ENCODE peak calls at places on chromosomes 16 and 17, in nine cellular contexts. D, P, J, E, Y, A, K, B and V are unnamed samples.

GRCh38 chr16:67137605-67138004 is 13.2 kb downstream of the B3GNT9 start:
- DNase-seq in D (no peak), P (no peak), J (no peak), E (peak), Y (no peak), A (no peak), K (no peak), B (no peak), V (no peak)

GRCh38 chr16:66408181-66409048 is 18.7 kb upstream of the BEAN1 start:
- DNase-seq in D (no peak), P (peak), J (no peak), E (peak), Y (no peak), A (no peak), K (no peak), B (no peak), V (peak)

GRCh38 chr16:57310801-57311200 is 26.3 kb upstream of the PLLP start:
- DNase-seq in D (no peak), P (no peak), J (no peak), E (no peak), Y (no peak), A (no peak), K (no peak), B (no peak), V (no peak)

GRCh38 chr17:1592751-1593629 is 30.4 kb upstream of the PITPNA start:
- DNase-seq in D (peak), P (no peak), J (peak), E (no peak), Y (no peak), A (no peak), K (no peak), B (no peak), V (no peak)

GRCh38 chr16:426115-426905 is 861 bp downstream of the RAB11FIP3 start:
- DNase-seq in D (peak), P (no peak), J (peak), E (peak), Y (no peak), A (no peak), K (no peak), B (no peak), V (no peak)

GRCh38 chr17:76915840-76916510 is 47.8 kb downstream of the MGAT5B start:
- DNase-seq in D (no peak), P (no peak), J (no peak), E (no peak), Y (no peak), A (no peak), K (no peak), B (no peak), V (no peak)

GRCh38 chr16:56275801-56276200 is 84.5 kb downstream of the GNAO1 start:
- DNase-seq in D (no peak), P (no peak), J (no peak), E (no peak), Y (no peak), A (no peak), K (no peak), B (no peak), V (no peak)

GRCh38 chr17:72822358-72823023 is 270.0 kb downstream of the SLC39A11 start:
- DNase-seq in D (no peak), P (no peak), J (no peak), E (no peak), Y (no peak), A (no peak), K (no peak), B (no peak), V (no peak)

GRCh38 chr17:12256380-12256995 is 235.8 kb downstream of the MAP2K4 start:
- DNase-seq in D (peak), P (peak), J (peak), E (peak), Y (no peak), A (peak), K (peak), B (no peak), V (peak)

GRCh38 chr16:42069-42457 is 11.3 kb downstream of the POLR3K start:
- DNase-seq in D (no peak), P (no peak), J (no peak), E (no peak), Y (no peak), A (no peak), K (no peak), B (no peak), V (no peak)

GRCh38 chr16:27317738-27318398 is 4.1 kb downstream of the IL4R start:
- DNase-seq in D (no peak), P (no peak), J (no peak), E (no peak), Y (no peak), A (no peak), K (no peak), B (no peak), V (no peak)

GRCh38 chr17:78903101-78903779 is at the start of gene CEP295NL:
- DNase-seq in D (peak), P (no peak), J (peak), E (no peak), Y (peak), A (peak), K (no peak), B (no peak), V (no peak)

GRCh38 chr16:81376880-81377279 is 62.1 kb downstream of the GAN start:
- DNase-seq in D (no peak), P (no peak), J (peak), E (no peak), Y (no peak), A (no peak), K (no peak), B (no peak), V (no peak)

GRCh38 chr16:82177555-82177954 is 7.5 kb upstream of the MPHOSPH6 start:
- DNase-seq in D (no peak), P (no peak), J (no peak), E (no peak), Y (no peak), A (no peak), K (no peak), B (no peak), V (no peak)

GRCh38 chr17:2033128-2033527 is 3.2 kb downstream of the DPH1 start:
- DNase-seq in D (no peak), P (no peak), J (no peak), E (no peak), Y (no peak), A (no peak), K (no peak), B (no peak), V (no peak)

GRCh38 chr16:82061861-82062525 is 26.9 kb downstream of the HSD17B2 start:
- DNase-seq in D (peak), P (peak), J (peak), E (peak), Y (no peak), A (no peak), K (no peak), B (no peak), V (no peak)

GRCh38 chr17:48522031-48522593 is 8.7 kb downstream of the HOXB1 start:
- DNase-seq in D (peak), P (no peak), J (no peak), E (peak), Y (no peak), A (no peak), K (no peak), B (no peak), V (no peak)

GRCh38 chr17:55420067-55420775 is 1.4 kb downstream of the MMD start:
- DNase-seq in D (no peak), P (peak), J (peak), E (no peak), Y (no peak), A (no peak), K (no peak), B (no peak), V (no peak)

GRCh38 chr17:57442401-57442823 is 186.1 kb downstream of the MSI2 start:
- DNase-seq in D (peak), P (no peak), J (no peak), E (peak), Y (no peak), A (no peak), K (no peak), B (no peak), V (no peak)

GRCh38 chr17:73341350-73342056 is 29.7 kb upstream of the CDC42EP4 start:
- DNase-seq in D (peak), P (no peak), J (no peak), E (no peak), Y (no peak), A (no peak), K (no peak), B (peak), V (no peak)

GRCh38 chr17:57086069-57086930 is 1.3 kb downstream of the AKAP1 start:
- DNase-seq in D (peak), P (no peak), J (peak), E (peak), Y (peak), A (peak), K (no peak), B (peak), V (peak)

GRCh38 chr16:58417600-58417999 is 25.3 kb downstream of the GINS3 start:
- DNase-seq in D (no peak), P (no peak), J (no peak), E (no peak), Y (no peak), A (no peak), K (no peak), B (no peak), V (no peak)

GRCh38 chr17:40095944-40096791 is 4.2 kb downstream of the NR1D1 start:
- DNase-seq in D (peak), P (no peak), J (peak), E (no peak), Y (no peak), A (no peak), K (no peak), B (peak), V (no peak)

GRCh38 chr16:21197621-21198020 is 13.8 kb downstream of the ZP2 start:
- DNase-seq in D (no peak), P (no peak), J (no peak), E (no peak), Y (no peak), A (no peak), K (no peak), B (no peak), V (no peak)

GRCh38 chr17:74744714-74745547 is 3.5 kb upstream of the NHERF1 start:
- DNase-seq in D (peak), P (peak), J (peak), E (peak), Y (peak), A (peak), K (peak), B (peak), V (peak)

GRCh38 chr17:57806083-57806830 is 43.6 kb downstream of the MRPS23 start:
- DNase-seq in D (no peak), P (no peak), J (no peak), E (no peak), Y (no peak), A (no peak), K (no peak), B (no peak), V (no peak)

GRCh38 chr16:85592700-85593502 is 20.2 kb upstream of the GSE1 start:
- DNase-seq in D (no peak), P (no peak), J (no peak), E (peak), Y (no peak), A (no peak), K (no peak), B (no peak), V (no peak)

GRCh38 chr16:80968386-80969113 is 38.1 kb downstream of the CMC2 start:
- DNase-seq in D (no peak), P (no peak), J (no peak), E (no peak), Y (no peak), A (no peak), K (no peak), B (no peak), V (peak)

GRCh38 chr16:61797296-61797695 is 238.9 kb downstream of the CDH8 start:
- DNase-seq in D (no peak), P (no peak), J (no peak), E (no peak), Y (no peak), A (no peak), K (no peak), B (no peak), V (no peak)

GRCh38 chr17:67245694-67246397 is 850 bp upstream of the HELZ start:
- DNase-seq in D (peak), P (no peak), J (peak), E (no peak), Y (no peak), A (peak), K (no peak), B (peak), V (no peak)